ENCODE peak calls at places on chromosomes 1 and 21, in eight cellular contexts. E, P, M, Q, C, R, A and X are unnamed samples. For H3K4me1, the result is how much of the 10 kb centered on the place peaks cover.

GRCh38 chr1:162385702-162386101 is 4.2 kb downstream of the C1orf226 start:
- DNase-seq in E (no peak), M (no peak), C (no peak), A (no peak), P (no peak), R (no peak), Q (no peak), X (no peak)

GRCh38 chr1:115173151-115173550 is 83.8 kb upstream of the TSPAN2 start:
- DNase-seq in P (no peak), R (no peak), M (no peak), E (no peak), Q (no peak), C (no peak), A (no peak), X (no peak)

GRCh38 chr1:66003690-66004089 is 211.0 kb downstream of the PDE4B start:
- DNase-seq in A (no peak), C (no peak), E (no peak), Q (no peak), R (no peak), M (no peak), P (no peak), X (no peak)

GRCh38 chr1:112267206-112267605 is 128.8 kb upstream of the CTTNBP2NL start:
- DNase-seq in C (no peak), M (no peak), R (no peak), Q (no peak), A (no peak), P (no peak), E (no peak), X (no peak)

GRCh38 chr1:51897699-51898031 is 19.1 kb upstream of the NRDC start:
- DNase-seq in P (no peak), C (no peak), E (no peak), A (no peak), M (peak), R (no peak), Q (no peak), X (no peak)

GRCh38 chr21:42685036-42685435 is 31.6 kb downstream of the PDE9A start:
- DNase-seq in M (no peak), C (no peak), P (peak), A (peak), Q (no peak), E (no peak), R (no peak), X (no peak)

GRCh38 chr21:36926989-36927695 is 39.3 kb downstream of the HLCS start:
- DNase-seq in C (no peak), M (no peak), Q (no peak), A (no peak), R (no peak), E (no peak), P (no peak), X (no peak)

GRCh38 chr1:156893048-156893953 is at the start of gene PEAR1:
- DNase-seq in A (peak), R (peak), P (peak), Q (no peak), C (no peak), M (no peak), E (peak), X (peak)

GRCh38 chr1:182962554-182963115 is 9.7 kb upstream of the SHCBP1L start:
- DNase-seq in P (peak), M (peak), A (peak), C (peak), Q (peak), R (peak), E (peak), X (peak)

GRCh38 chr1:17214876-17215544 is 10.1 kb downstream of the PADI1 start:
- DNase-seq in P (no peak), M (no peak), E (no peak), Q (no peak), A (no peak), R (no peak), C (no peak), X (no peak)

GRCh38 chr1:248625971-248626370 is 8.9 kb downstream of the OR2T11 start:
- DNase-seq in E (no peak), P (no peak), Q (no peak), C (no peak), R (no peak), M (no peak), A (no peak), X (no peak)

GRCh38 chr1:53878492-53879105 is 11.0 kb downstream of the YIPF1 start:
- DNase-seq in R (no peak), P (no peak), M (peak), A (no peak), C (no peak), E (no peak), Q (no peak), X (no peak)

GRCh38 chr1:41578712-41579335 is 94.3 kb upstream of the EDN2 start:
- DNase-seq in P (no peak), M (no peak), C (peak), E (no peak), A (no peak), Q (no peak), R (no peak), X (peak)

GRCh38 chr1:25906644-25907300 is 553 bp upstream of the STMN1 start:
- DNase-seq in P (no peak), R (no peak), E (peak), A (peak), M (no peak), C (peak), Q (peak), X (no peak)

GRCh38 chr1:160070243-160071163 is 543 bp upstream of the KCNJ10 start:
- DNase-seq in R (peak), C (peak), P (peak), Q (peak), M (no peak), A (peak), E (peak), X (peak)
- H3K4me1 ChIP-seq in R (under half), C (under half), P (under half), Q (under half), M (under half), A (under half), E (under half), X (under half)

GRCh38 chr1:245779797-245780529 is 625.2 kb downstream of the KIF26B start:
- DNase-seq in E (no peak), C (no peak), M (no peak), R (no peak), P (no peak), A (no peak), Q (no peak), X (no peak)
- TF ChIP-seq CTCF in E (no peak), C (no peak), M (no peak), R (no peak), P (no peak), A (no peak), Q (no peak), X (no peak)

GRCh38 chr1:109644670-109645069 is 11.2 kb upstream of the GSTM4 start:
- DNase-seq in R (no peak), A (no peak), E (no peak), C (no peak), P (no peak), Q (peak), M (no peak), X (no peak)
- H3K27ac ChIP-seq in R (no peak), A (no peak), E (no peak), C (no peak), P (no peak), Q (no peak), M (no peak), X (no peak)

GRCh38 chr1:10516244-10516643 is 41.5 kb downstream of the PEX14 start:
- DNase-seq in R (no peak), M (no peak), P (no peak), A (no peak), Q (no peak), C (no peak), E (no peak), X (no peak)
- H3K4me1 ChIP-seq in R (under half), M (under half), P (under half), A (under half), Q (under half), C (under half), E (under half), X (under half)